ENCODE peak calls at places on chromosomes 16 and 17, in five cellular contexts. S, U, T, Z and O are unnamed samples.

GRCh38 chr17:47192549-47192948 is 3.5 kb upstream of the CDC27 start:
- DNase-seq in S (peak), U (no peak), T (no peak), Z (no peak), O (no peak)

GRCh38 chr16:22787456-22788189 is 26.3 kb upstream of the HS3ST2 start:
- DNase-seq in S (no peak), U (no peak), T (no peak), Z (no peak), O (peak)

GRCh38 chr17:17754719-17755686 is 73.7 kb downstream of the RAI1 start:
- DNase-seq in S (no peak), U (no peak), T (no peak), Z (no peak), O (no peak)

GRCh38 chr17:59751955-59752413 is 44.5 kb downstream of the VMP1 start:
- DNase-seq in S (peak), U (no peak), T (no peak), Z (no peak), O (no peak)

GRCh38 chr16:81445926-81446317 is 1.3 kb downstream of the CMIP start:
- DNase-seq in S (no peak), U (no peak), T (no peak), Z (no peak), O (no peak)

GRCh38 chr17:40699880-40700279 is 3.7 kb downstream of the KRT24 start:
- DNase-seq in S (no peak), U (no peak), T (no peak), Z (no peak), O (no peak)

GRCh38 chr16:55418586-55418985 is 60.4 kb upstream of the MMP2 start:
- DNase-seq in S (no peak), U (no peak), T (no peak), Z (no peak), O (no peak)

GRCh38 chr17:32871736-32872135 is 5.2 kb downstream of the MYO1D start:
- DNase-seq in S (no peak), U (no peak), T (no peak), Z (no peak), O (no peak)

GRCh38 chr16:84518804-84519341 is 14.4 kb upstream of the MEAK7 start:
- DNase-seq in S (no peak), U (no peak), T (no peak), Z (no peak), O (no peak)

GRCh38 chr16:66484453-66485213 is 57.5 kb downstream of the BEAN1 start:
- DNase-seq in S (no peak), U (peak), T (no peak), Z (no peak), O (no peak)

GRCh38 chr17:66625321-66625767 is 209.6 kb upstream of the CACNG5 start:
- DNase-seq in S (no peak), U (no peak), T (no peak), Z (no peak), O (no peak)

GRCh38 chr16:77723108-77723514 is 797 bp downstream of the NUDT7 start:
- DNase-seq in S (no peak), U (no peak), T (no peak), Z (no peak), O (no peak)

GRCh38 chr17:16328997-16329396 is 24.3 kb downstream of the CENPV start:
- DNase-seq in S (no peak), U (no peak), T (no peak), Z (no peak), O (no peak)

GRCh38 chr17:40552806-40553693 is 12.2 kb downstream of the CCR7 start:
- DNase-seq in S (no peak), U (peak), T (no peak), Z (peak), O (no peak)

GRCh38 chr16:11994187-11995119 is 17.9 kb downstream of the SNX29 start:
- DNase-seq in S (no peak), U (peak), T (no peak), Z (peak), O (no peak)

GRCh38 chr17:75194879-75195278 is 10.6 kb upstream of the NUP85 start:
- DNase-seq in S (no peak), U (no peak), T (no peak), Z (no peak), O (peak)

GRCh38 chr17:66715745-66716156 is 119.2 kb upstream of the CACNG5 start:
- DNase-seq in S (no peak), U (no peak), T (no peak), Z (no peak), O (peak)

GRCh38 chr16:19926449-19927390 is 42.1 kb upstream of the GPRC5B start:
- DNase-seq in S (no peak), U (no peak), T (no peak), Z (no peak), O (peak)

GRCh38 chr17:46770818-46771600 is 47.5 kb downstream of the WNT3 start:
- DNase-seq in S (no peak), U (no peak), T (no peak), Z (no peak), O (no peak)

GRCh38 chr17:74736423-74737298 is at the start of gene RAB37:
- DNase-seq in S (peak), U (peak), T (no peak), Z (peak), O (no peak)

GRCh38 chr16:50198802-50199410 is 45.8 kb downstream of the TENT4B start:
- DNase-seq in S (no peak), U (no peak), T (no peak), Z (no peak), O (no peak)

GRCh38 chr17:18143044-18143936 is 34.7 kb downstream of the MYO15A start:
- DNase-seq in S (no peak), U (no peak), T (no peak), Z (no peak), O (no peak)

GRCh38 chr17:60640503-60640902 is 37.1 kb upstream of the BCAS3 start:
- DNase-seq in S (no peak), U (no peak), T (no peak), Z (no peak), O (no peak)

GRCh38 chr16:21626659-21627277 is 25.6 kb downstream of the IGSF6 start:
- DNase-seq in S (no peak), U (no peak), T (no peak), Z (no peak), O (peak)

GRCh38 chr16:52649870-52650269 is 102.9 kb upstream of the TOX3 start:
- DNase-seq in S (no peak), U (no peak), T (no peak), Z (no peak), O (no peak)

GRCh38 chr16:12413393-12413792 is 390.3 kb downstream of the CPPED1 start:
- DNase-seq in S (no peak), U (no peak), T (no peak), Z (no peak), O (no peak)

GRCh38 chr17:35117984-35118383 is 1.7 kb downstream of the RAD51D start:
- DNase-seq in S (no peak), U (no peak), T (no peak), Z (no peak), O (no peak)

GRCh38 chr16:4679156-4679853 is 14.1 kb upstream of the NUDT16L1 start:
- DNase-seq in S (no peak), U (no peak), T (no peak), Z (peak), O (no peak)

GRCh38 chr16:2428051-2428786 is 1.0 kb upstream of the CCNF start:
- DNase-seq in S (no peak), U (no peak), T (no peak), Z (no peak), O (no peak)

GRCh38 chr16:17364319-17365210 is 106.2 kb downstream of the XYLT1 start:
- DNase-seq in S (no peak), U (no peak), T (no peak), Z (no peak), O (no peak)

GRCh38 chr17:50184611-50185398 is 16.6 kb downstream of the COL1A1 start:
- DNase-seq in S (no peak), U (peak), T (no peak), Z (peak), O (no peak)

GRCh38 chr16:66408181-66409048 is 18.7 kb upstream of the BEAN1 start:
- DNase-seq in S (no peak), U (peak), T (peak), Z (no peak), O (peak)

GRCh38 chr17:51035436-51035835 is 85.2 kb downstream of the SPAG9 start:
- DNase-seq in S (no peak), U (no peak), T (no peak), Z (no peak), O (no peak)

GRCh38 chr17:54096216-54096615 is 273.5 kb downstream of the KIF2B start:
- DNase-seq in S (no peak), U (no peak), T (no peak), Z (no peak), O (no peak)

GRCh38 chr17:28946239-28946638 is 5.1 kb downstream of the PHF12 start:
- DNase-seq in S (no peak), U (no peak), T (no peak), Z (no peak), O (peak)

DNA sequence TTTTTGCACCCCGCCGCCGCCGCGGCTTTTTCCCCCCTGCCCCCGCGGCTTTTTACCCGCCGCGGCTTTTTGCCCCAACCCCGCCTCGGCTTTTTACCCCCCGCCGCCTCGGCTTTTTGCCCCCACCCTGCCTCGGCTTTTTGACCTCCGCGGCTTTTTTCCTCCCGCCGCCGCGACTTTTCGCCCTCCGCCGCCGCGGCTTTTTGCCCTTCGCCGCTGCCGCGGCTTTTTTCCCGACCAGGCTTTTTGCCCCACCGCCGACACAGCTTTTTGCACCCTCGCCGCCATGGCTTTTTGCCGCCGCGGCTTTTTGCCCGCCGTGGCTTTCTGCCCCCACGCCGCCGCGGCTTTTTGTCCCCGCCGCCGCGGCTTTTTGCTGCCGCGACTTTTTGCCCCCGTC is 137.0 kb upstream of the TP53TG3D start:
- DNase-seq in S (no peak), U (no peak), T (no peak), Z (peak), O (no peak)
- H3K4me3 ChIP-seq in S (peak), U (peak), T (peak), Z (peak), O (peak)

DNA sequence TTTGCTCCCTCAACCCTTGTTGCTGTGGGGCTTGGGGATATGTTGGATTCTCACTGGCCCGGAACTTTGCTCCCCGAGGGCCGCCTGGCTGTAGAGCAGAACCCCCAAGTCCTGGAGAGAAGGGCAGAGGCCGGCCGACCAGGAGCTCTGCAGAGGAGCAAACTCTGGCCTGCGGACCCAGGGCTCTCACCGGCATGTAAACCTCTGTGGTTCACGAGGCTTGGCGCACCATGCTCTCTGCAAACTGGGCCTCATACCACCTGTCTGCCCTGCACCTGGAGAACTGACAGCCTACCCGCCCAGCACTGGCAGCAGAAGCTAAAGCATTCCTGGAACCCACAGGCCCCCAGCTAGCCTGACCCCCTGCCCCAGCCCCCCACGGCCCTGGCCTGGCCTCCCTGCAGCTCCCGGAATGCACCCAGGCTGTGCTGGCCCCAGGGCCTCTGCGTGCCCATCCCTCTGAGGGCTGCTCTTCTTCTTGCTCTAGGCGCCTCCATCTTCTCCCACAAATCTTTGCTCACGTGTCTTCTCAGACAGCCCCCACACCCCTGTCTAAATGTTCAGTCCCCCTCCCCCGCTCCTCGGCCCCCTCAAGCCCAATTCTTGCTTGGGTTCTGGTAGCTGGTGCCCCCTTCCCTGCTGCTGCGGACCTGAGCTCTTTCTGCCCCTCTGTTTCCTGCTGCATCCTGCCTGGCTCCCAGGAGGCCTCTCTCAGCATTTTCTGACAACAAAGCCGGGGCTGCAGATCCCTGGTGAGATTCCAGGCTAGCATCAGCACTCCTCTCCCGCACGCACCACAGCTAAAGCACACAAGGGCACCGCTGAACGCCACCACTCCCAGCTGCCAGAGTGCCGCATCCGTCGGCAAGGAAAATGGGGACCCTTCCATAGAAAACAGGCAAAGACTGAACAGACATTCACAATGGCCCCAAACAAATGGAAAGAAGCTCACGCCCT is 23.3 kb downstream of the ACTG1 start:
- DNase-seq in S (no peak), U (no peak), T (no peak), Z (no peak), O (no peak)
- H3K4me3 ChIP-seq in S (no peak), U (no peak), T (no peak), Z (peak), O (no peak)

GRCh38 chr17:7883781-7884386 is 4.7 kb upstream of the CHD3 start:
- DNase-seq in S (no peak), U (no peak), T (no peak), Z (no peak), O (no peak)
- H3K4me3 ChIP-seq in S (peak), U (peak), T (peak), Z (peak), O (peak)

GRCh38 chr17:64443086-64443760 is 5.7 kb upstream of the MILR1 start:
- DNase-seq in S (no peak), U (no peak), T (no peak), Z (no peak), O (no peak)

GRCh38 chr17:64437944-64438525 is 10.9 kb upstream of the MILR1 start:
- DNase-seq in S (no peak), U (no peak), T (no peak), Z (no peak), O (no peak)

GRCh38 chr17:64442550-64442971 is 6.4 kb upstream of the MILR1 start:
- DNase-seq in S (peak), U (no peak), T (no peak), Z (peak), O (no peak)

GRCh38 chr17:64447526-64447925 is 1.4 kb upstream of the MILR1 start:
- DNase-seq in S (no peak), U (no peak), T (no peak), Z (no peak), O (no peak)

DNA sequence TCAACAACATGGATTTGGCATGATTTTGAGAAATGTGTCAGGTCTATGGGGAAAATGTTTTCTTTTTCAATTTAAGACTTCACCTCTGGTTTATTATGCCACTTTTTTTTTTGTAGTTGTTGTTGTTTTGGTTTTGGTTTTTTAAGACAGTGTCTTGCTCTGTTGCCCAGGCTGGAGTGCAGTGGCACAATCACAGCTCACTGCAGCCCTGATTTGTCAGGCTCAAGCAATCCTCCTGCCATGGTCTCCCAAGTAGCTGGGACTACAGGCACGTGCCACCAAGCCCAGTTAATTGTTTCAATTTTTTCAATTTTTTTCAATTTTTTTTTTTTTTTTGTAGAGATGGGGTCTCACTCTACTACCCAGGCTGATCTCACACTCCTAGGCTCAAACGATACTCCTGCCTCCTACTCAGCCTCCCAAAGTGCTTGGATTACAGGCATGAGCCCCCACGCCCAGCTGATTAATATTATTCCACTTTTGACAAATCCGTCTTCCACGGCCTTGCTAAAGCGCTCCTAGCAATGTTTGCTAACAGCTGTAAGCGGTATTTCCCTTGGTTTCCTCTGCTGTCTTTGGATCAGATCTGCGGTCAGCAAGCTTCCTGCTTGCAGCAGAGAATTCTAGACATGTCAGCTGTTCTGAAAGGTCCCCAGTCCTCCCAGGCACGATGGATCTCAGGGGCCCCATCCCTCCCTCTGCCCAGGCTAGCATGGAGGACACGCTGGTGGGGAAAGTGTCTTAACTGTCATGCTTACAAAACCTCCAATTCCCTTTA is 7.0 kb upstream of the MILR1 start:
- DNase-seq in S (peak), U (peak), T (no peak), Z (peak), O (no peak)
- H3K4me3 ChIP-seq in S (no peak), U (peak), T (no peak), Z (no peak), O (no peak)

GRCh38 chr17:27631409-27631755 is 394 bp downstream of the LGALS9 start:
- DNase-seq in S (no peak), U (no peak), T (peak), Z (no peak), O (no peak)
- H3K4me3 ChIP-seq in S (peak), U (peak), T (no peak), Z (peak), O (no peak)

DNA sequence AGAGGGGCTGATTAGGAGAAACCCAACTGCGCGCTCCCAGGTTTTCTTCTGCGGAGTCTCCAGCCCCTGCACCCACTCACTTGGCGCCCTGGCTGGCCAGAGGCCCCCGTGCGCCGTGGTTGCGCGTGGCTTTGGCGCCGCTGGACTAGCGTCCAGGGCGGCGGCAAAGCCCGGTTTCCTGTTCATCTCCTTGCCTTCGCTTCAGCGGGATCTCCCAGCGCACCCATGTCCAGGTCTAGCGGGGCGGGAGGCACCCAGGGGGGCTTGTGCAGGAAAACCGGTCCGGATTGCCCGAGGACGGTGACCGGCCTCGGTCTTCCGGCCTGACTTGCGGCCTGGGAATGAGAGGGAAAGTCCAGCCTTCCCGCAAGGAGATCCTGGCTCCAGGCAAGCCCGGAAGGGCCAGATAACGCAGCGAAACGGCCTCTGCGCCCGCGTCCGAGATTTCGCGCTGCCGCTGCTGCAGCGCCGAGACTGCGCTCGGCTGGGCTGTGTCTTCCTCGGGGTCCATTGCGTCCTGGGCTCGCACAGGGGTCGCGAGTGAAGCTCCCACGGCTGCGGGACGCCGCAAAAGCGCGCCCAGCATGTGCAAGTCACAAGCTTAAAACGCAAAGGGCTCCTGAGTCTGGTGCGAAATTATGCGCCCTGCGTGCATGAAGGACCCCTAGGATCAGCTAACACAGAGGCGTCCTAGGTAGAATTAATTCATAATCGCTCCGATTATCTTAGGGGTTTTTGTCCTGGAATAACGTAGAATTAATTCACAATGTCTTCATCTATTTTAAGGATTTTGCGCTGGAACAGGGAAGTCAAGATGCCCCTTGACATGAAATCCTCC is 5.7 kb downstream of the FOXF1 start:
- DNase-seq in S (no peak), U (no peak), T (no peak), Z (peak), O (no peak)
- H3K4me3 ChIP-seq in S (no peak), U (peak), T (no peak), Z (no peak), O (no peak)